ENCODE peak calls at places on chromosomes 7 and 10, in nine cellular contexts. D is PC-3; C is IMR-90; Y is GM23248; B is brain microvascular endothelial cell; W is CD8-positive, alpha-beta T cell; P is substantia nigra; J is mesenchymal stem cell; K is astrocyte. S is an unnamed sample.

GRCh38 chr7:134153493-134154093 is 26.5 kb downstream of the LRGUK start:
- DNase-seq in W (no peak), D (no peak), K (no peak), Y (peak), B (no peak), J (no peak), P (no peak), C (no peak), S (no peak)

GRCh38 chr10:27558612-27559020 is 54.5 kb downstream of the RAB18 start:
- DNase-seq in P (no peak), J (peak), Y (peak), W (peak), C (peak), B (peak), D (peak), K (peak), S (peak)

GRCh38 chr7:34844936-34845665 is 187.1 kb downstream of the NPSR1 start:
- DNase-seq in W (no peak), J (no peak), P (no peak), D (no peak), Y (no peak), C (no peak), K (no peak), B (no peak), S (no peak)

GRCh38 chr7:40879941-40880558 is 745.2 kb downstream of the SUGCT start:
- DNase-seq in W (no peak), B (peak), C (no peak), K (peak), P (no peak), J (no peak), Y (no peak), D (no peak), S (no peak)

GRCh38 chr10:132248455-132249231 is 59.1 kb downstream of the STK32C start:
- DNase-seq in W (no peak), D (peak), B (no peak), P (no peak), Y (peak), C (no peak), K (no peak), J (peak), S (peak)

GRCh38 chr10:91389636-91390512 is 20.3 kb upstream of the HECTD2 start:
- DNase-seq in C (peak), Y (peak), K (no peak), W (no peak), D (peak), J (peak), P (no peak), B (peak), S (no peak)

GRCh38 chr7:135338151-135338550 is 104.5 kb downstream of the STRA8 start:
- DNase-seq in C (no peak), P (no peak), B (no peak), J (no peak), D (no peak), Y (no peak), K (no peak), W (no peak), S (no peak)

GRCh38 chr7:31933481-31933880 is 136.7 kb downstream of the PDE1C start:
- DNase-seq in J (peak), D (no peak), W (no peak), B (no peak), C (peak), Y (peak), P (no peak), K (no peak), S (no peak)

GRCh38 chr10:10824611-10825148 is 193.0 kb upstream of the CELF2 start:
- DNase-seq in P (no peak), K (peak), J (peak), Y (peak), W (no peak), B (peak), C (peak), D (no peak), S (no peak)

GRCh38 chr7:130962109-130962508 is 228.1 kb upstream of the KLF14 start:
- DNase-seq in K (no peak), W (no peak), C (no peak), D (no peak), P (no peak), J (no peak), B (no peak), Y (no peak), S (no peak)

GRCh38 chr10:14749051-14749809 is 25.5 kb downstream of the FAM107B start:
- DNase-seq in B (no peak), W (no peak), P (no peak), J (no peak), Y (no peak), C (no peak), K (no peak), D (no peak), S (peak)

GRCh38 chr10:26706936-26707335 is 9.4 kb downstream of the PDSS1 start:
- DNase-seq in P (no peak), J (no peak), K (no peak), Y (no peak), W (no peak), C (no peak), D (no peak), B (no peak), S (no peak)

GRCh38 chr7:151631149-151631967 is 111.7 kb upstream of the RHEB start:
- DNase-seq in P (no peak), B (peak), C (no peak), Y (peak), W (no peak), J (peak), K (no peak), D (peak), S (no peak)

GRCh38 chr7:151630349-151630748 is 110.7 kb upstream of the RHEB start:
- DNase-seq in D (no peak), Y (no peak), P (no peak), K (no peak), W (no peak), B (no peak), C (no peak), J (no peak), S (no peak)

GRCh38 chr7:151629873-151630272 is 110.2 kb upstream of the RHEB start:
- DNase-seq in C (no peak), P (no peak), Y (no peak), J (no peak), W (no peak), D (no peak), B (no peak), K (no peak), S (no peak)

GRCh38 chr7:151626422-151627115 is 106.9 kb upstream of the RHEB start:
- DNase-seq in K (no peak), J (peak), B (no peak), C (no peak), P (no peak), Y (peak), W (no peak), D (peak), S (peak)

GRCh38 chr7:151628846-151629604 is 109.3 kb upstream of the RHEB start:
- DNase-seq in B (no peak), K (no peak), C (no peak), P (no peak), J (no peak), D (no peak), W (no peak), Y (no peak), S (no peak)
- H3K27ac ChIP-seq in B (no peak), K (no peak), C (no peak), P (no peak), J (no peak), D (no peak), W (no peak), Y (no peak), S (no peak)

GRCh38 chr7:29146082-29146706 is at the start of gene CPVL:
- DNase-seq in C (no peak), W (no peak), B (no peak), Y (peak), K (no peak), D (peak), P (peak), J (peak), S (no peak)

GRCh38 chr7:29147821-29148220 is 1.5 kb upstream of the CPVL start:
- DNase-seq in C (no peak), P (no peak), Y (no peak), B (no peak), J (no peak), D (no peak), K (no peak), W (no peak), S (no peak)

GRCh38 chr7:29143698-29144203 is 2.6 kb downstream of the CPVL start:
- DNase-seq in Y (no peak), W (no peak), D (no peak), P (no peak), B (no peak), J (no peak), C (no peak), K (no peak), S (no peak)

GRCh38 chr7:29145553-29146081 is 720 bp downstream of the CPVL start:
- DNase-seq in W (no peak), K (no peak), C (no peak), D (no peak), P (no peak), Y (no peak), B (no peak), J (no peak), S (no peak)

GRCh38 chr7:29146888-29147609 is 712 bp upstream of the CPVL start:
- DNase-seq in Y (peak), D (peak), W (no peak), P (no peak), C (no peak), J (peak), B (no peak), K (peak), S (no peak)
- H3K27ac ChIP-seq in Y (no peak), D (peak), W (no peak), P (no peak), C (no peak), J (no peak), B (no peak), K (no peak), S (no peak)

GRCh38 chr7:43198599-43199090 is 86.2 kb downstream of the HECW1 start:
- DNase-seq in D (no peak), Y (no peak), K (no peak), C (no peak), J (no peak), P (no peak), W (no peak), B (no peak), S (no peak)

GRCh38 chr7:43199761-43200160 is 87.3 kb downstream of the HECW1 start:
- DNase-seq in B (no peak), P (no peak), Y (peak), W (no peak), J (peak), C (peak), D (peak), K (no peak), S (no peak)

GRCh38 chr7:43201912-43202311 is 89.5 kb downstream of the HECW1 start:
- DNase-seq in Y (peak), B (peak), J (peak), K (no peak), D (peak), P (no peak), W (no peak), C (peak), S (no peak)

GRCh38 chr7:43198016-43198415 is 85.6 kb downstream of the HECW1 start:
- DNase-seq in P (no peak), Y (no peak), C (no peak), B (no peak), D (no peak), K (no peak), W (no peak), J (no peak), S (no peak)

DNA sequence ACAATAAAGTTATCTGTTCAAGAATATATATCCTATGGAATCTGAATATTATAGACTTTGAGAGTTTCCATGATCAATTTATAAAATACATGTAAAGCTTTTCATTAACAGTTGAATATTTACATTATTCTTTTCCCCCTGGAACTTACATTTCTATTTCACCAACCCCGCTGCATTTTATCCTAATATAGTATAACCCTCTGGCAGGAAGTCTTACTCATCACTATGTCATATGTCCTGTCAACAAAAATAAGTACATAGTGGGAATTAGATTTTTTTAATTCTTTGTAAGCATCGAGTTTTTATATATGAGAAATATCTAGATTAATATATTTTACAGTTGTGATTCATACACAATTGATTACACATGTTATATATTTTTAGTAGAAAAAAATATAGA is 86.9 kb downstream of the HECW1 start:
- DNase-seq in K (no peak), P (no peak), C (peak), W (no peak), B (no peak), Y (peak), J (peak), D (peak), S (peak)
- H3K27ac ChIP-seq in K (peak), P (no peak), C (no peak), W (no peak), B (peak), Y (peak), J (no peak), D (peak), S (no peak)

DNA sequence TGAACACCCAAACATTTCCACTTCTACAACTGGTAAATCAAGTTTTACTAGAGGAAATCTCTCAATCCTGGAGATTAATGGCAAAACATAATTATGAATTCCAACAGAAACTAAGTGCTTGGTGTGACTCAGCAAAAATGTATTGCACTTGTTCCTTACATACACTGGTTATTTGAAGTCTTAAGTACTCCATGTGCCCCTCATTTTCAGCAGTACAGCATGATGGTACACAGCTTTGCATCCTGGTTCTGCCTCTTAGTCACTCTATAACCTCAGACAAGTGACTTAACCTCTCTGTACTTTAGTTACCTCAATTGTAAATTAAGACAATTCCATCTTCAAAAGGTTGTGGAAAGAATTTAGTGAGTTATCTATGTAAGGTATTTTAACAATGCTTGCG is 12.9 kb downstream of the SLC16A12 start:
- DNase-seq in W (no peak), P (no peak), K (peak), C (peak), D (peak), J (peak), Y (peak), B (no peak), S (peak)
- H3K27ac ChIP-seq in W (no peak), P (no peak), K (no peak), C (no peak), D (no peak), J (no peak), Y (no peak), B (peak), S (peak)

DNA sequence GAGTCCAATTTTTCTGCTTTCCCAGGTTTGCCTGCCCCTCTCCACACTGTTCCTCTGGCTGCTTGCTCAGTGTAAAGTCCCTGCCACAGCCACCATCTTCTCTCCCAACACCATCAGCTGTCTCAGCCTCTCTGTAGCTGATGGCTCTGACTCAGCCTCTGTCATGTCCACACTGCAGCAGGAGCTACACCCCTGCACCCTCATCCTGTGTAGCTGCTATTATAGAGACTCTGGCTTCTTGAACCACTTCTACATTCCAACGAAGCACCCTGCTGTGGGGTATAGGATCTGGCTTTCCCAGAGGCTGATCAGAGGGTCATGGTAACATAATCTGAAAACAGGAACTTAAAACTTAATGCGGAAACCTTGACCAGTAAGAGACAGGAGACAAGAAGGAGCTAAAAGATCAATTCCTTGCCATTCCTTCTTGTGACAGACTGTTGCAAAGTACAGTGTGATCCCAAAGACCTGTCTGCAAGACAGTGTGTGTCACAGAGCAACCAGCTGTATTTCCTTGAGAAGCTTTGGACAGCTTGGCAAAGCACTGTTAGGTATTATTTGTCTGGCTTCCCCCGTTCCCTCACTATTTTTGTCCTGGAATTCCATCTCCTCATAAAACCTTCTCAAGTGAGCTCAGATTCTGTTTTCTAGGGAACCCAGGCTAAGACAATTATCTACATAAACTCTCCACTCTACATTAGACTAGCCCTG is 42.3 kb downstream of the NRCAM start:
- DNase-seq in C (peak), D (no peak), P (no peak), W (no peak), B (peak), J (peak), Y (peak), K (peak), S (peak)
- H3K27ac ChIP-seq in C (no peak), D (no peak), P (no peak), W (no peak), B (peak), J (peak), Y (no peak), K (no peak), S (no peak)

GRCh38 chr7:8582723-8583122 is 149.3 kb downstream of the NXPH1 start:
- DNase-seq in Y (no peak), P (no peak), J (no peak), D (no peak), C (no peak), K (no peak), W (no peak), B (no peak), S (no peak)

GRCh38 chr7:8579661-8580060 is 146.3 kb downstream of the NXPH1 start:
- DNase-seq in K (no peak), D (no peak), B (no peak), W (no peak), Y (no peak), P (no peak), J (no peak), C (no peak), S (no peak)

DNA sequence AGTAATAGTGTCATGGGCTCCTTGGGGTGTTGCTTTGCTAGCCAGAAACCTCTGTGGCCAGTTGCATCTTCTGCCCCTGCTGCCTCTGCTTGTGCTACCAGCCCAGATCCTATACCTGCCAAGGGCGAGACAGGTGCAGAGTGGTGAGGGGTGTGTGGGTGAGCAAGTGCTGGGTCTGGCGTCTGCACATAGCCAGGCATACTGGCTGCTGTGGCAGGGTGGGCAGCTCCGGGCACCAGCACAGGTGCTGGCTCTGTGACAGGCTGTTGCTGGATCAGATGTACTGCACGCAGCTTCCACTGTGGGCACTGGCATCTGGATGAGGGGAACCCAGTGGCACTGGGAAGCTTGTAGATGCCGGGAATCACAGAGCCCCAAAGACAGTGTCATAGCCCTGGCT is 148.4 kb downstream of the NXPH1 start:
- DNase-seq in B (no peak), J (no peak), K (no peak), W (no peak), P (no peak), D (no peak), Y (no peak), C (no peak), S (no peak)
- H3K27ac ChIP-seq in B (no peak), J (no peak), K (no peak), W (no peak), P (no peak), D (no peak), Y (no peak), C (no peak), S (no peak)

DNA sequence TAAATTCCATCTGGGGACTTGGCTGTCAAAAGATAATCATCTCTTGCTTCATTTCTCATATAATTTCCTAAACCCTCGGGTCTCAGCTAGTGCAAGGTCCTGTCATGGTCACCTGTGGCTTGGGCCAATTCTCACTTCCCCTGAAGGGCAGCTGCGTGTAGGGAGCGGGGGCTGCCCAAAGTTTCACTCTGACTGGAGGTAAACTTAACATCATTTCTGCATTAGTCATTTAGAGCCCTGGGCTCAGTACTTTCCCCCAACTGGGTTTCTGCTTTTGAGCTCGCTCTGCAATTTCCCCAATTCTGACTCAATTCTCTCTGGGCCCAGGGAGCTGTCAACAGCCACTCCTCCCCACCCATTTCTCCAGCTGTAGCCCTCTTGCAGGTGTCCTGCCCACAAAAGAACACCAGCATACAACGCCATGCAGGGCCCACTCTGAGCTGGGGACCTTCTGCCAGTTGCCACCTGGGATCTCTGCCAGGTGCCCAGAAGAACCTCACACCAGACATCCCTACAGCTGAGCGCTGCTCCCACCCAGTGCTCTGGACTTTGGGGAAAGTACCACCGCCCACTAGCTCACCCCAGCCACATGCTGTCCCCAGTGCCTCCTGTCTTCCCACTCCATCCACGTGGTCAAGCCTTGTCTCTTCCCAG is 37.9 kb downstream of the VOPP1 start:
- DNase-seq in B (peak), K (peak), Y (peak), D (peak), P (no peak), C (peak), J (peak), W (no peak), S (peak)
- H3K27ac ChIP-seq in B (peak), K (peak), Y (peak), D (peak), P (peak), C (no peak), J (peak), W (no peak), S (peak)

DNA sequence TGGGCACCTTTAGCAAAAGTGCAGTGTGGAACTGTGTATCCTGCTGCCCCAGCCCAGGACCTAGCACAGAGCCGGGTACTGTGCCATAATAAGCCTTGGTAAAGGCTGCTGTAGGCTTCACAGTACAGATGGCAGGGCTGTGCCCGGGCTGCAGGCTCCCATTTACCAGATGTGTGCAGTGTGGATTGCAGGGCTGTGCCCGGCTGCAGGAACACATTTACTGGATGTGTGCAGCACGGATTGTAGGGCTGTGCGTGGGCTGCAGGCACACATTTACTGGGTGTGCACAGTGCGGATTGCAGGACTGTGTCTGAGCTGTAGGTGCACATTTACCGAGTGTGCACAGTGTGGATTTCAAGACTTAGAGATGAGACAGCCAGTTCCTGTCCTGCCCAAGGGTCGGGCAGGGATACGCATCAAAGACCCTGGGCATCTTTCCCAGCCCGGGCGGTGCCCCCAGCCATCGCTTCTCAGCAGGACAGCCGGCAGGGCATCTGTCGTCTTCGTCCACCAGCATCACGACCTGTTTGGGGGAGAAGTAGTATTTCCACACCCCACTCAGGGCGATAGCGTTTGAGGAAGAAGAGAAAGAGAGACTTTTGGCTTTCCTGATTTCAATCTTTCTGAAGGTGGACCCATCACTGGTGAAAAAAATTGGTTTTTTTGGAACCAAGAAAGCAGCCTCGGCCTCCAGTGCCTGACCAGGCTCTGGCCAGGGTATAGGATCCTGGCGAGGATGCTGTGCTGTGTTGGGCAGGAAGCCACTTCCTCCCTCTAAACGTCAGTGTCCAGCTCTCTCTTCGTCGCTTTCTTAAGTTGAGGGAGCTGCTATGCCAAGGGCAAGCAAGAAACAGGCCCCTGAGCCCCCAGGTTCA is 180.8 kb downstream of the CUX1 start:
- DNase-seq in J (no peak), W (no peak), K (no peak), Y (no peak), B (no peak), C (no peak), P (no peak), D (no peak), S (no peak)
- H3K27ac ChIP-seq in J (no peak), W (no peak), K (no peak), Y (no peak), B (no peak), C (no peak), P (no peak), D (no peak), S (no peak)

GRCh38 chr10:36802523-36803153 is 322.8 kb upstream of the ANKRD30A start:
- DNase-seq in C (peak), W (no peak), D (no peak), K (no peak), J (peak), P (no peak), Y (peak), B (no peak), S (no peak)
- H3K27ac ChIP-seq in C (no peak), W (no peak), D (no peak), K (no peak), J (no peak), P (no peak), Y (no peak), B (no peak), S (no peak)

S was measured in PC-9.